ENCODE peak calls at places on chromosomes 5 and 9, in nine cellular contexts. D is AG10803; Y is CD8-positive, alpha-beta T cell; W is astrocyte of the spinal cord; R is endodermal cell; O is esophagus squamous epithelium; H is cardiac fibroblast; U is Jurkat, Clone E6-1; V is testis. Z is an unnamed sample.

GRCh38 chr5:172048539-172049101 is 42.2 kb upstream of the FBXW11 start:
- DNase-seq in D (no peak), Y (no peak), W (no peak), R (no peak), O (no peak), H (peak), U (no peak), V (no peak), Z (no peak)

GRCh38 chr5:137200906-137201305 is 298.2 kb downstream of the SPOCK1 start:
- DNase-seq in D (no peak), Y (no peak), W (no peak), R (peak), O (no peak), H (no peak), U (no peak), V (no peak), Z (no peak)

GRCh38 chr5:74938250-74938649 is 72.1 kb upstream of the FAM169A start:
- DNase-seq in D (peak), Y (no peak), W (peak), R (no peak), O (no peak), H (no peak), U (peak), V (no peak), Z (no peak)

GRCh38 chr5:112418412-112419049 is 546 bp downstream of the EPB41L4A start:
- DNase-seq in D (no peak), Y (no peak), W (peak), R (no peak), O (no peak), H (peak), U (no peak), V (peak), Z (no peak)

GRCh38 chr9:113886003-113886324 is 9.9 kb downstream of the ZNF618 start:
- DNase-seq in D (no peak), Y (no peak), W (peak), R (no peak), O (no peak), H (peak), U (no peak), V (no peak), Z (no peak)

GRCh38 chr9:126550891-126551351 is 62.8 kb upstream of the LMX1B start:
- DNase-seq in D (no peak), Y (no peak), W (no peak), R (no peak), O (no peak), H (no peak), U (no peak), V (no peak), Z (no peak)

GRCh38 chr9:85872444-85872843 is 68.5 kb upstream of the NAA35 start:
- DNase-seq in D (no peak), Y (no peak), W (no peak), R (no peak), O (no peak), H (no peak), U (no peak), V (no peak), Z (no peak)

GRCh38 chr5:103435136-103435914 is 127.3 kb downstream of the NUDT12 start:
- DNase-seq in D (no peak), Y (no peak), W (peak), R (no peak), O (no peak), H (peak), U (no peak), V (no peak), Z (peak)

GRCh38 chr5:136819526-136820302 is 454.4 kb upstream of the TRPC7 start:
- DNase-seq in D (no peak), Y (no peak), W (no peak), R (no peak), O (no peak), H (no peak), U (no peak), V (no peak), Z (no peak)

GRCh38 chr5:95735436-95735835 is 4.3 kb downstream of the RHOBTB3 start:
- DNase-seq in D (no peak), Y (no peak), W (no peak), R (no peak), O (no peak), H (no peak), U (no peak), V (no peak), Z (no peak)

GRCh38 chr9:4365055-4365454 is 65.2 kb upstream of the GLIS3 start:
- DNase-seq in D (no peak), Y (no peak), W (no peak), R (no peak), O (no peak), H (no peak), U (no peak), V (no peak), Z (no peak)

GRCh38 chr5:558871-559503 is 34.7 kb upstream of the SLC9A3 start:
- DNase-seq in D (no peak), Y (no peak), W (no peak), R (peak), O (no peak), H (no peak), U (no peak), V (no peak), Z (no peak)

GRCh38 chr5:115778417-115778816 is 38.0 kb downstream of the CDO1 start:
- DNase-seq in D (no peak), Y (no peak), W (no peak), R (no peak), O (no peak), H (no peak), U (no peak), V (no peak), Z (no peak)

GRCh38 chr5:57598756-57599155 is 116.1 kb upstream of the ACTBL2 start:
- DNase-seq in D (peak), Y (no peak), W (peak), R (no peak), O (no peak), H (peak), U (no peak), V (no peak), Z (peak)

GRCh38 chr5:89343666-89344065 is 460.7 kb upstream of the MEF2C start:
- DNase-seq in D (no peak), Y (no peak), W (peak), R (no peak), O (no peak), H (peak), U (peak), V (no peak), Z (peak)

GRCh38 chr5:139078345-139078744 is 119.8 kb downstream of the SIL1 start:
- DNase-seq in D (no peak), Y (no peak), W (peak), R (no peak), O (no peak), H (no peak), U (peak), V (no peak), Z (no peak)

GRCh38 chr5:77882670-77883257 is 106.6 kb upstream of the TBCA start:
- DNase-seq in D (peak), Y (no peak), W (peak), R (no peak), O (no peak), H (peak), U (peak), V (no peak), Z (peak)

GRCh38 chr5:36389245-36389644 is 87.5 kb upstream of the RANBP3L start:
- DNase-seq in D (peak), Y (no peak), W (peak), R (no peak), O (no peak), H (peak), U (no peak), V (peak), Z (peak)

GRCh38 chr5:80284720-80285119 is 28.9 kb upstream of the SERINC5 start:
- DNase-seq in D (no peak), Y (no peak), W (no peak), R (no peak), O (no peak), H (no peak), U (peak), V (no peak), Z (no peak)

GRCh38 chr9:97632406-97632991 is 669 bp downstream of the TSTD2 start:
- DNase-seq in D (peak), Y (no peak), W (no peak), R (peak), O (no peak), H (peak), U (no peak), V (no peak), Z (peak)

GRCh38 chr9:86454701-86455402 is 100.6 kb upstream of the TUT7 start:
- DNase-seq in D (peak), Y (no peak), W (peak), R (no peak), O (no peak), H (peak), U (no peak), V (no peak), Z (no peak)

GRCh38 chr9:117160254-117160653 is 254.6 kb downstream of the ASTN2 start:
- DNase-seq in D (no peak), Y (no peak), W (no peak), R (no peak), O (no peak), H (peak), U (no peak), V (no peak), Z (no peak)

GRCh38 chr5:96256795-96257470 is 176.1 kb downstream of the PCSK1 start:
- DNase-seq in D (peak), Y (no peak), W (peak), R (no peak), O (no peak), H (peak), U (peak), V (no peak), Z (peak)

GRCh38 chr9:109331353-109331752 is 10.5 kb upstream of the EPB41L4B start:
- DNase-seq in D (peak), Y (no peak), W (peak), R (no peak), O (no peak), H (no peak), U (no peak), V (peak), Z (no peak)

GRCh38 chr9:98310752-98311392 is 55.4 kb upstream of the TBC1D2 start:
- DNase-seq in D (no peak), Y (no peak), W (no peak), R (no peak), O (no peak), H (peak), U (no peak), V (no peak), Z (no peak)

GRCh38 chr5:98635631-98636030 is 137.8 kb upstream of the RGMB start:
- DNase-seq in D (peak), Y (no peak), W (peak), R (no peak), O (no peak), H (peak), U (no peak), V (no peak), Z (peak)

GRCh38 chr9:11893331-11893730 is 799.9 kb upstream of the TYRP1 start:
- DNase-seq in D (peak), Y (no peak), W (peak), R (no peak), O (no peak), H (no peak), U (no peak), V (no peak), Z (peak)

GRCh38 chr5:79611046-79611829 is 1.0 kb upstream of the TENT2 start:
- DNase-seq in D (no peak), Y (no peak), W (no peak), R (no peak), O (no peak), H (no peak), U (no peak), V (no peak), Z (no peak)

GRCh38 chr5:155665371-155665770 is 651.8 kb downstream of the KIF4B start:
- DNase-seq in D (no peak), Y (no peak), W (no peak), R (no peak), O (no peak), H (no peak), U (no peak), V (no peak), Z (no peak)

GRCh38 chr9:128125575-128126354 is 1.8 kb downstream of the PTGES2 start:
- DNase-seq in D (no peak), Y (no peak), W (no peak), R (no peak), O (no peak), H (no peak), U (no peak), V (no peak), Z (peak)

GRCh38 chr5:172913117-172913850 is 45.9 kb upstream of the RPL26L1 start:
- DNase-seq in D (peak), Y (no peak), W (no peak), R (no peak), O (no peak), H (no peak), U (no peak), V (no peak), Z (no peak)

GRCh38 chr5:27315541-27316282 is 277.3 kb upstream of the CDH9 start:
- DNase-seq in D (peak), Y (no peak), W (peak), R (no peak), O (no peak), H (peak), U (no peak), V (no peak), Z (peak)
- H3K4me3 ChIP-seq in D (no peak), Y (no peak), W (no peak), R (no peak), O (no peak), H (no peak), U (no peak), V (no peak), Z (no peak)

GRCh38 chr5:175501759-175502158 is 23.4 kb downstream of the SFXN1 start:
- DNase-seq in D (no peak), Y (no peak), W (no peak), R (peak), O (no peak), H (no peak), U (no peak), V (no peak), Z (no peak)
- H3K4me3 ChIP-seq in D (no peak), Y (no peak), W (no peak), R (no peak), O (no peak), H (no peak), U (no peak), V (no peak), Z (no peak)

GRCh38 chr9:124632077-124632621 is 125.0 kb upstream of the NR5A1 start:
- DNase-seq in D (peak), Y (no peak), W (peak), R (no peak), O (no peak), H (peak), U (no peak), V (no peak), Z (peak)
- H3K4me3 ChIP-seq in D (no peak), Y (no peak), W (no peak), R (no peak), O (no peak), H (no peak), U (no peak), V (no peak), Z (no peak)

GRCh38 chr9:134162212-134162775 is 2.1 kb downstream of the RNU6ATAC start:
- DNase-seq in D (no peak), Y (no peak), W (no peak), R (no peak), O (no peak), H (no peak), U (no peak), V (no peak), Z (no peak)

GRCh38 chr9:134162926-134163373 is 1.4 kb downstream of the RNU6ATAC start:
- DNase-seq in D (no peak), Y (no peak), W (no peak), R (no peak), O (no peak), H (no peak), U (no peak), V (peak), Z (no peak)

GRCh38 chr9:134164879-134165278 is 515 bp upstream of the RNU6ATAC start:
- DNase-seq in D (no peak), Y (no peak), W (no peak), R (no peak), O (no peak), H (no peak), U (no peak), V (no peak), Z (no peak)

GRCh38 chr9:134161647-134162046 is 2.7 kb downstream of the RNU6ATAC start:
- DNase-seq in D (no peak), Y (no peak), W (no peak), R (no peak), O (no peak), H (no peak), U (no peak), V (no peak), Z (no peak)

DNA sequence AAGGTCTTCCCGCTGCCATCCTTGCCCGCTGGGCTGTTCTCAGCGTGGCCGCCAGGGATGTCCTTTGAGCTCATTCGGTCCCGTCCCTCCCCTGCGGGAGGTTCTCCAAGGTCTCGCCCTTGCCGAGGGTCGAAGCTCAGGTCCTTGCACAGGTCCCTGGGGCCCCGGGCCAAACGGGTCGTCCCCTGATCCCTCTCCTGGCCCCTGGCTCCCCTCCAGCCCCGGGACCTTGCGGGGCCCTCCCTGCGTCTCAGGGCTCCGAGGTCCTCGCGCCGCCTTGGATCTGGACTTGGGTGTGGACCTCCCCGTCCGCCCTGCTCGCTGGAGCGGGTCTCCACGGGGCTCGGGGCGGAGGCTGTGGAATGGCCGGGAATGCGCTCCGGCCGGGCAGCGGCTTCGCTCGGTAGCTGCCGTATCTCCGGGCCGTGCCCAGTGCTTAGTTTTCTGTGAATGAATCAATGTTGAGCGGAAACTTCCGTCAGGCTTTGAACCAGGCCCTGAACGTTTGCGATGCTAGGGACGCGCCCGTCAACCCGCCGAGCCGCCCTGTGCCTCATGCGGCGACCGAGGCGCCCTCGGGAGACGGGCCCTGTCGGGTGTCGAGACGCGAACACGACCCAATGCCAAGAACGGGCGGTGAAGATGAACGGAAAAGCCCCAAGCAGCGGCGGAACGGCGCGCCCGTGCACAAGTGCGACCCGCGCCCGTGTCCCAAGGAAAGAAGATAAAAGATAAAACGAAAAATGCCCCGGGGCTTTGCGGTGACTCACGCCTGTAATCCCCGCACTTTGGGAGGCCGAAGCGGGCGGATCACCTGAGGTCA is 779 bp downstream of the RNU6ATAC start:
- DNase-seq in D (peak), Y (peak), W (peak), R (peak), O (no peak), H (peak), U (no peak), V (peak), Z (no peak)
- H3K4me3 ChIP-seq in D (peak), Y (no peak), W (no peak), R (no peak), O (no peak), H (peak), U (no peak), V (no peak), Z (no peak)

DNA sequence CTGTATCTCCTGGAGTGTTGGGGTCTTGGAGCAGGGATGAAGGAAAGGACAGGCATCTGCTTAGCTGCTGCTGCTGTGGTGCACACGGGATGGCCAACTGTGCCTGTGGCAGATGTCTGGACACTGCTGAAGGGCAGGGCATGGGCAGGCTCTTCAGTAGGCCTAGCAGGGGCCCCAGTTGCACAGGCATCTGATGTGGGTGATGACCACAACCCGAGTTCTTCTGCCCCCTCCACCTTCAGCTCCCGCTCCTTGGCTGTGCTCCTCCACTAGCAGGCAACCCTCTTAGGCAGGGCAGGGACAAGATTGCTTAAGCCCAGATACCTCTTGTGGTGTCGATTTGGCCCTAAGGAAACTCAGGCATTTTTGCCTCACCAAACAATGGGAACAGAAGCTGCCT is 9.0 kb upstream of the MEGF10 start:
- DNase-seq in D (no peak), Y (no peak), W (no peak), R (no peak), O (no peak), H (no peak), U (no peak), V (no peak), Z (no peak)
- H3K4me3 ChIP-seq in D (no peak), Y (no peak), W (no peak), R (no peak), O (no peak), H (no peak), U (no peak), V (no peak), Z (no peak)

DNA sequence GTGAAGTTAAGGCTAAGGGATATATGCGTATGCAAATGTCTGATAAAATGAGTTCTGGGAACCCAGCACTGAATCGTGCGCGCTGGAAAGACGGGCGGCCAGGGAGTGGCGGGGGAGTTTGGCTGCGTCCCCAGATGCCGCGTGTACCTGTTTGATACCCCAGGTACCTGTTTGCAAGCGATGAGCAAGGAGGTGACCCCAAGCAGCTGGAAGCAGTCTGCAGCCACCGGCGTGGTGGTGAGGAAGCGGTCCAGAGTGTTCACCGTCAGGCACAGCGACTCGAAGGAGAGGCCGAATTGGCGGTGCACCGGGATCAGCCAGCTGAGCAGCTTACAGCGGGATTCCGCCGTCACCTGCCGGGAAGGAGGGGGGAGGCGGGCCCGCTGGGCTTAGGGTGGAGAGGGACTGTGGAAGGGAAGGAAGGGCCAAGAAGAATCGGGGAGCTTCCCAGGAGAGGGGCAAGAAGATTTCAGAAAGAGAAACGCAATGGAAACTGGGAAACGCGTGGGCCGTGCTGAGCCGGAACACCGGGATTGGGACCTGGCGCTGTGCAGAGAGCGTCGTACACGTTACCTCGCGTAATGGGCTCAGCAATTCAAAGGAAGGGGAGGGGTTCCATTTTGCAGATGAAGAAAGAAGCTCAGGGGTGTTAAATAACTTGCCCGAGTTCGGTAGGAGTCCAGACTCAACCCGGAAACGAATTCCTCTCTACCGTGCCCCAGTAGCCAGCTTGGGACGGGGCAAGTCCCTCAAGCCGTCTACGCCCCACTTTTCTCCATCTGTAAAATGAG is 1.0 kb downstream of the CCNO start:
- DNase-seq in D (no peak), Y (no peak), W (no peak), R (peak), O (no peak), H (no peak), U (no peak), V (peak), Z (no peak)
- H3K4me3 ChIP-seq in D (peak), Y (peak), W (peak), R (peak), O (peak), H (peak), U (peak), V (peak), Z (peak)

GRCh38 chr5:151204051-151204450 is 19.8 kb downstream of the CCDC69 start:
- DNase-seq in D (no peak), Y (no peak), W (no peak), R (no peak), O (no peak), H (no peak), U (no peak), V (no peak), Z (no peak)

GRCh38 chr5:151213803-151214613 is 9.9 kb downstream of the CCDC69 start:
- DNase-seq in D (peak), Y (peak), W (no peak), R (peak), O (peak), H (peak), U (peak), V (peak), Z (no peak)

GRCh38 chr5:151205411-151205810 is 18.5 kb downstream of the CCDC69 start:
- DNase-seq in D (no peak), Y (no peak), W (no peak), R (no peak), O (no peak), H (no peak), U (no peak), V (no peak), Z (no peak)

GRCh38 chr5:151212361-151212899 is 11.5 kb downstream of the CCDC69 start:
- DNase-seq in D (no peak), Y (no peak), W (no peak), R (peak), O (no peak), H (no peak), U (peak), V (no peak), Z (no peak)

GRCh38 chr5:151208481-151208914 is 15.4 kb downstream of the CCDC69 start:
- DNase-seq in D (no peak), Y (no peak), W (no peak), R (peak), O (no peak), H (no peak), U (no peak), V (peak), Z (no peak)
- H3K4me3 ChIP-seq in D (no peak), Y (peak), W (no peak), R (no peak), O (no peak), H (no peak), U (no peak), V (no peak), Z (no peak)